ENCODE peak calls at places on chromosomes 4 and X, in eight cellular contexts. Z, V, L, I, D, J, O and K are unnamed samples.

GRCh38 chrX:140980271-140980670 is 22.1 kb upstream of the SPANXB1 start:
- DNase-seq in Z (no peak), V (no peak), L (no peak), I (no peak), D (no peak), J (no peak), O (no peak), K (no peak)

GRCh38 chr4:27081675-27082579 is 221.3 kb downstream of the STIM2 start:
- DNase-seq in Z (no peak), V (peak), L (no peak), I (no peak), D (no peak), J (no peak), O (no peak), K (no peak)

GRCh38 chrX:114619874-114620273 is 36.0 kb downstream of the HTR2C start:
- DNase-seq in Z (no peak), V (no peak), L (no peak), I (peak), D (no peak), J (peak), O (no peak), K (peak)

GRCh38 chrX:13194291-13195103 is 125.4 kb downstream of the ATXN3L start:
- DNase-seq in Z (no peak), V (peak), L (no peak), I (no peak), D (no peak), J (no peak), O (no peak), K (no peak)

GRCh38 chr4:159070742-159071141 is 32.1 kb upstream of the RAPGEF2 start:
- DNase-seq in Z (no peak), V (no peak), L (no peak), I (peak), D (no peak), J (no peak), O (peak), K (peak)

GRCh38 chr4:150217192-150217591 is 138.9 kb downstream of the DCLK2 start:
- DNase-seq in Z (no peak), V (no peak), L (no peak), I (peak), D (no peak), J (no peak), O (no peak), K (peak)

GRCh38 chr4:48557478-48557877 is 67.4 kb downstream of the ZAR1 start:
- DNase-seq in Z (no peak), V (no peak), L (no peak), I (no peak), D (no peak), J (no peak), O (no peak), K (peak)

GRCh38 chrX:96770315-96770714 is 85.7 kb downstream of the DIAPH2 start:
- DNase-seq in Z (no peak), V (no peak), L (no peak), I (peak), D (no peak), J (no peak), O (no peak), K (peak)

GRCh38 chrX:9690046-9690445 is 75.6 kb downstream of the GPR143 start:
- DNase-seq in Z (no peak), V (no peak), L (no peak), I (no peak), D (no peak), J (no peak), O (no peak), K (no peak)

GRCh38 chr4:82428526-82428968 is 1.7 kb downstream of the HNRNPDL start:
- DNase-seq in Z (no peak), V (no peak), L (no peak), I (no peak), D (no peak), J (no peak), O (no peak), K (no peak)

GRCh38 chr4:2793578-2793919 is 664 bp downstream of the SH3BP2 start:
- DNase-seq in Z (peak), V (peak), L (no peak), I (peak), D (no peak), J (no peak), O (peak), K (peak)

GRCh38 chrX:76802698-76803097 is 375.2 kb downstream of the MAGEE1 start:
- DNase-seq in Z (no peak), V (no peak), L (no peak), I (no peak), D (no peak), J (no peak), O (no peak), K (peak)

GRCh38 chr4:153067376-153067775 is 131.3 kb downstream of the FHDC1 start:
- DNase-seq in Z (no peak), V (no peak), L (no peak), I (peak), D (no peak), J (no peak), O (no peak), K (peak)

GRCh38 chr4:6962211-6963041 is 52.8 kb downstream of the TBC1D14 start:
- DNase-seq in Z (no peak), V (no peak), L (no peak), I (peak), D (no peak), J (no peak), O (no peak), K (no peak)

GRCh38 chr4:21780158-21780557 is 168.4 kb downstream of the KCNIP4 start:
- DNase-seq in Z (no peak), V (no peak), L (no peak), I (no peak), D (no peak), J (no peak), O (no peak), K (no peak)

GRCh38 chr4:45971108-45971507 is 152.7 kb downstream of the GABRG1 start:
- DNase-seq in Z (no peak), V (no peak), L (no peak), I (no peak), D (no peak), J (no peak), O (no peak), K (no peak)

GRCh38 chr4:109966891-109967481 is 54.3 kb downstream of the EGF start:
- DNase-seq in Z (no peak), V (no peak), L (no peak), I (no peak), D (no peak), J (no peak), O (no peak), K (no peak)

GRCh38 chr4:150308824-150309472 is 230.7 kb downstream of the DCLK2 start:
- DNase-seq in Z (no peak), V (no peak), L (no peak), I (no peak), D (no peak), J (no peak), O (no peak), K (peak)

GRCh38 chr4:122710434-122711308 is 21.8 kb upstream of the BBS12 start:
- DNase-seq in Z (no peak), V (no peak), L (no peak), I (no peak), D (no peak), J (no peak), O (no peak), K (peak)

GRCh38 chrX:64570204-64570603 is 175.0 kb upstream of the MTMR8 start:
- DNase-seq in Z (no peak), V (no peak), L (no peak), I (no peak), D (no peak), J (no peak), O (no peak), K (no peak)

GRCh38 chr4:176409627-176410026 is 89.9 kb downstream of the SPCS3 start:
- DNase-seq in Z (no peak), V (no peak), L (no peak), I (peak), D (no peak), J (no peak), O (no peak), K (no peak)

GRCh38 chr4:185893500-185893899 is 81.5 kb upstream of the SORBS2 start:
- DNase-seq in Z (no peak), V (no peak), L (no peak), I (no peak), D (no peak), J (no peak), O (no peak), K (no peak)

GRCh38 chr4:6362896-6363295 is 93.2 kb downstream of the WFS1 start:
- DNase-seq in Z (no peak), V (no peak), L (no peak), I (peak), D (no peak), J (peak), O (no peak), K (peak)

GRCh38 chr4:44493924-44494323 is 45.3 kb upstream of the KCTD8 start:
- DNase-seq in Z (no peak), V (no peak), L (no peak), I (no peak), D (no peak), J (no peak), O (no peak), K (peak)

GRCh38 chr4:1556541-1557220 is 127.4 kb downstream of the FAM53A start:
- DNase-seq in Z (no peak), V (no peak), L (no peak), I (no peak), D (no peak), J (no peak), O (no peak), K (no peak)

GRCh38 chrX:85379174-85379907 is at the start of gene POF1B:
- DNase-seq in Z (peak), V (peak), L (no peak), I (no peak), D (no peak), J (no peak), O (no peak), K (no peak)

GRCh38 chrX:134418317-134419113 is 41.5 kb upstream of the HPRT1 start:
- DNase-seq in Z (no peak), V (no peak), L (no peak), I (no peak), D (no peak), J (no peak), O (no peak), K (peak)

GRCh38 chr4:169440446-169440845 is 169.7 kb upstream of the SH3RF1 start:
- DNase-seq in Z (no peak), V (no peak), L (no peak), I (no peak), D (no peak), J (no peak), O (peak), K (no peak)

GRCh38 chr4:124694306-124694705 is 18.2 kb downstream of the ANKRD50 start:
- DNase-seq in Z (no peak), V (no peak), L (no peak), I (no peak), D (no peak), J (no peak), O (no peak), K (no peak)

GRCh38 chrX:118536687-118537461 is 41.3 kb downstream of the DOCK11 start:
- DNase-seq in Z (no peak), V (no peak), L (peak), I (no peak), D (peak), J (no peak), O (no peak), K (peak)

GRCh38 chr4:173919196-173919595 is 364.3 kb downstream of the FBXO8 start:
- DNase-seq in Z (no peak), V (no peak), L (no peak), I (no peak), D (no peak), J (no peak), O (no peak), K (peak)

GRCh38 chr4:80138556-80139538 is 58.5 kb upstream of the PRDM8 start:
- DNase-seq in Z (no peak), V (peak), L (peak), I (no peak), D (peak), J (no peak), O (no peak), K (peak)

GRCh38 chrX:31550169-31550568 is 478.3 kb upstream of the FTHL17 start:
- DNase-seq in Z (no peak), V (no peak), L (no peak), I (no peak), D (no peak), J (no peak), O (no peak), K (no peak)

GRCh38 chrX:152137771-152138387 is 498 bp downstream of the MAGEA10 start:
- DNase-seq in Z (no peak), V (no peak), L (no peak), I (no peak), D (no peak), J (no peak), O (no peak), K (no peak)

GRCh38 chrX:103384672-103385071 is 8.3 kb downstream of the BEX3 start:
- DNase-seq in Z (no peak), V (no peak), L (no peak), I (peak), D (no peak), J (no peak), O (no peak), K (no peak)

GRCh38 chr4:150782921-150783320 is 201.0 kb downstream of the MAB21L2 start:
- DNase-seq in Z (no peak), V (no peak), L (no peak), I (no peak), D (no peak), J (no peak), O (no peak), K (peak)

GRCh38 chr4:67122029-67122428 is 423.3 kb downstream of the CENPC start:
- DNase-seq in Z (no peak), V (no peak), L (no peak), I (no peak), D (no peak), J (no peak), O (no peak), K (peak)
- TF ChIP-seq CTCF in Z (no peak), V (no peak), L (no peak), I (no peak), D (peak), J (peak), O (peak), K (peak)

GRCh38 chrX:99172958-99173357 is 1237.1 kb downstream of the PCDH19 start:
- DNase-seq in Z (no peak), V (no peak), L (no peak), I (no peak), D (no peak), J (no peak), O (no peak), K (no peak)
- TF ChIP-seq CTCF in Z (no peak), V (no peak), L (no peak), I (no peak), D (no peak), J (no peak), O (no peak), K (no peak)

DNA sequence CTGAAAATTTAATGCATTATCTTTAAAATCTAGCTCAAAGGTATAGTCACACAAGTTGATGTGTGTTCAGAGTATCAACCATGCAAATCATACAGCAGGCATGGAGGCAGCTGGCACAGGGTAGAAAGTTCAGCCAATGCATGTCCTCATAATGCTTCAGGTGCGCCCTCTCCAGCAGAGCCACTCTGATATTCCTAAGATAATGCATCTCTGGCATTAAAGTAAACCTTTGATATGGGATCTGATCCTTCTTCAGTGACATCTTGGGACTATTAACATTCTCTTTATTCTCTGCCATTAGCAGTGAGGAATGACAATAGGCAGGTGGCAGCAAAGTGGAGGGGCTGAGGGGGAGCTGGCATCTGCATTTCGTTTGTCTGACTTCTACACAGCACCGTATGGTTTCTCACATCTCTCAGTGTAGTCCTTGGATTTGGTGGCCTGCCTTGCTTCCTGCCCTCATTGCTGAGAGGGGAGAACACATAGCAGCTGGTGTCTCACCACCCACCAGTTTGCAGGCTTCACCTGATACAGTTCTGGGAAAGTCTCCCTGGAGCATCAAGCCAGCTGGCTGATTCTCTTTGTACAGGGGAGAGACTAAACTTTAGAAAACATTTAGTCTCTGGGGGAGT is 168.7 kb upstream of the TBC1D9 start:
- DNase-seq in Z (no peak), V (no peak), L (no peak), I (no peak), D (no peak), J (no peak), O (no peak), K (no peak)
- TF ChIP-seq CTCF in Z (no peak), V (no peak), L (no peak), I (no peak), D (no peak), J (no peak), O (no peak), K (no peak)

GRCh38 chr4:9894604-9895361 is 113.3 kb downstream of the DRD5 start:
- DNase-seq in Z (no peak), V (no peak), L (no peak), I (no peak), D (no peak), J (no peak), O (no peak), K (no peak)

GRCh38 chr4:9901262-9901661 is 119.8 kb downstream of the DRD5 start:
- DNase-seq in Z (no peak), V (no peak), L (no peak), I (no peak), D (no peak), J (no peak), O (no peak), K (no peak)

GRCh38 chr4:9893329-9894108 is 112.1 kb downstream of the DRD5 start:
- DNase-seq in Z (no peak), V (no peak), L (no peak), I (no peak), D (no peak), J (no peak), O (no peak), K (no peak)

GRCh38 chr4:9898596-9899345 is 117.3 kb downstream of the DRD5 start:
- DNase-seq in Z (no peak), V (peak), L (no peak), I (no peak), D (no peak), J (peak), O (no peak), K (peak)
- TF ChIP-seq CTCF in Z (peak), V (no peak), L (no peak), I (no peak), D (peak), J (peak), O (no peak), K (peak)